ENCODE peak calls at places on chromosomes 7 and 10, in four cellular contexts. T, D, A and X are unnamed samples.

GRCh38 chr7:146656988-146657387 is 540.4 kb downstream of the CNTNAP2 start:
- DNase-seq in T (no peak), D (no peak), A (no peak), X (no peak)

GRCh38 chr7:158549176-158549833 is 38.3 kb downstream of the PTPRN2 start:
- DNase-seq in T (peak; percentile 89), D (peak; percentile 47), A (no peak), X (peak; percentile 21)

GRCh38 chr7:29282819-29283414 is 88.3 kb downstream of the CHN2 start:
- DNase-seq in T (no peak), D (no peak), A (no peak), X (no peak)

GRCh38 chr7:35513828-35514227 is 181.1 kb downstream of the HERPUD2 start:
- DNase-seq in T (no peak), D (no peak), A (no peak), X (no peak)

GRCh38 chr10:73887038-73888015 is 13.0 kb upstream of the CAMK2G start:
- DNase-seq in T (peak; percentile 98), D (peak; percentile 92), A (peak; percentile 59), X (peak; percentile 47)

GRCh38 chr10:127576011-127576410 is 26.9 kb downstream of the NPS start:
- DNase-seq in T (no peak), D (no peak), A (no peak), X (no peak)

GRCh38 chr10:123637326-123637880 is 28.8 kb upstream of the GPR26 start:
- DNase-seq in T (peak; percentile 22), D (no peak), A (no peak), X (no peak)

GRCh38 chr7:80273327-80273726 is 138.7 kb downstream of the GNAI1 start:
- DNase-seq in T (no peak), D (peak; percentile 70), A (no peak), X (no peak)

GRCh38 chr7:32515890-32516550 is 20.7 kb downstream of the AVL9 start:
- DNase-seq in T (no peak), D (no peak), A (no peak), X (peak; percentile 64)

GRCh38 chr7:143263266-143264195 is at the start of gene GSTK1:
- DNase-seq in T (peak; percentile 70), D (peak; percentile 77), A (peak; percentile 94), X (peak; percentile 92)

GRCh38 chr10:120456143-120456625 is 843 bp upstream of the PLPP4 start:
- DNase-seq in T (no peak), D (no peak), A (no peak), X (no peak)

GRCh38 chr7:6226194-6226799 is 46.1 kb downstream of the CYTH3 start:
- DNase-seq in T (peak; percentile 58), D (peak; percentile 31), A (no peak), X (peak; percentile 69)

GRCh38 chr7:121061826-121062582 is 73.5 kb downstream of the CPED1 start:
- DNase-seq in T (no peak), D (no peak), A (no peak), X (no peak)

GRCh38 chr10:86206216-86206615 is 160.4 kb downstream of the GRID1 start:
- DNase-seq in T (no peak), D (no peak), A (no peak), X (no peak)

GRCh38 chr7:94580601-94581000 is 71.0 kb downstream of the CASD1 start:
- DNase-seq in T (no peak), D (no peak), A (no peak), X (no peak)

GRCh38 chr7:54014765-54015164 is 527.4 kb upstream of the VSTM2A start:
- DNase-seq in T (no peak), D (no peak), A (no peak), X (no peak)

GRCh38 chr7:2824678-2825461 is 19.2 kb downstream of the GNA12 start:
- DNase-seq in T (no peak), D (no peak), A (no peak), X (no peak)

GRCh38 chr7:129825005-129825553 is 127.7 kb downstream of the UBE2H start:
- DNase-seq in T (peak; percentile 90), D (peak; percentile 58), A (peak; percentile 95), X (peak; percentile 51)

GRCh38 chr10:34835908-34836558 is 20.9 kb upstream of the PARD3 start:
- DNase-seq in T (no peak), D (no peak), A (no peak), X (no peak)

GRCh38 chr7:73973091-73973490 is 54.9 kb upstream of the ELN start:
- DNase-seq in T (peak; percentile 30), D (no peak), A (no peak), X (no peak)

GRCh38 chr7:158270856-158271413 is 316.7 kb downstream of the PTPRN2 start:
- DNase-seq in T (no peak), D (peak; percentile 10), A (no peak), X (no peak)

GRCh38 chr10:87841215-87841614 is 22.1 kb downstream of the KLLN start:
- DNase-seq in T (no peak), D (no peak), A (no peak), X (peak; percentile 20)

GRCh38 chr10:129494740-129495139 is 27.7 kb downstream of the MGMT start:
- DNase-seq in T (no peak), D (peak; percentile 67), A (no peak), X (no peak)

GRCh38 chr10:129496995-129497394 is 30.0 kb downstream of the MGMT start:
- DNase-seq in T (no peak), D (peak; percentile 66), A (peak; percentile 75), X (no peak)

GRCh38 chr10:129494176-129494575 is 27.1 kb downstream of the MGMT start:
- DNase-seq in T (no peak), D (no peak), A (no peak), X (no peak)

GRCh38 chr10:129498680-129499079 is 31.6 kb downstream of the MGMT start:
- DNase-seq in T (no peak), D (no peak), A (no peak), X (no peak)

GRCh38 chr10:129495697-129496096 is 28.7 kb downstream of the MGMT start:
- DNase-seq in T (no peak), D (no peak), A (peak; percentile 70), X (no peak)
- H3K27ac ChIP-seq in T (no peak overlapping the region), D (no peak overlapping the region), A (no peak overlapping the region), X (no peak overlapping the region)

DNA sequence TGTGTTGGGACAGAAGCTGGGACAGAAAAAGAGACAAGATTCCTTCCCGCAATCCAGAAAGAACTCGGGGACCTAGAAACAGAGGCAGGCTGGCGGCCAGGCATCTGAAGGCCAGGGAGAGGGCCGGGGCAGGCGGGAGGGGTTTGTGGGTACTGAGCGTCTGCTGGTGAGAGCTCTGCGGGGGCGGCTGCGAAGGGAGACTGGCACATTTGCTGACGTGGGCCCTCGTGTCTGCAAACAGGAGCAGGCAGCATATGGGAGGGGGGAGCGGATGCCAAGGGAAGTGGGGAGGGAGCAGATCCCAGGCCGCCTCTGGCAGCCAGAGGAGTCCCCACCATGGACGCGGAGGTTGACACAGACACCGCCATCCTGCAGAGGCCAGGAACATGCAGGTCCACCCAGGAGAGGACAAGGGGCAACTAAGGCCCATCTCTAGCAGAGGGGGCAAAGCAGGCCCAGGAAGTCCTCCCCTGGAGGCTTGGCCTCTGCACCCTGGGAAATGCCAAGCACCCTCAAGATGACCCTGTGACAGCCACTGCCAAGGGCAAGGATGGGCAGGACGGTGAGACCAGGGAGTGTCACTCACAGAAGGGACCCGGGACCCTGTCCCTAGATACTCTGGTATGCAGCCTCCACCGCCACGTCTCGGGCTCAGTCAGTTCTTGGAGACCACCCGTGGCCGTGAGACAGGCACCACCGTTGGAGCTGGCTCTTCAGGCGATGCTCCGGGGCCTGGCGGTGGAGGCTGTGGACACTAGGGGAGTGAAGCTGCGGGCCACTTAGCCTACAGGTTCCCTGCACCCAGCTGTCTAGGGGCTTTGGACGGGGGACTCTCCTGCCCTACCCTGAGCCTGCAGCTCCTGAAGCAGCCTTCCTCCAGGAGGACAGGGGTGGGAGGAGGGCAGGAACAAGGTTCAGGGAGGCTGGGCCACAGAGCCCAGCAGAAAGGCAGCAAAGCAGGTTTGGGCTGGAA is 32.0 kb downstream of the KCNH2 start:
- DNase-seq in T (no peak), D (no peak), A (peak; percentile 97), X (no peak)
- H3K4me1 ChIP-seq in T (no peaks in the 10 kb centered on the region), D (peaks cover 9% of the 10 kb centered on the region), A (no peaks in the 10 kb centered on the region), X (no peaks in the 10 kb centered on the region)

DNA sequence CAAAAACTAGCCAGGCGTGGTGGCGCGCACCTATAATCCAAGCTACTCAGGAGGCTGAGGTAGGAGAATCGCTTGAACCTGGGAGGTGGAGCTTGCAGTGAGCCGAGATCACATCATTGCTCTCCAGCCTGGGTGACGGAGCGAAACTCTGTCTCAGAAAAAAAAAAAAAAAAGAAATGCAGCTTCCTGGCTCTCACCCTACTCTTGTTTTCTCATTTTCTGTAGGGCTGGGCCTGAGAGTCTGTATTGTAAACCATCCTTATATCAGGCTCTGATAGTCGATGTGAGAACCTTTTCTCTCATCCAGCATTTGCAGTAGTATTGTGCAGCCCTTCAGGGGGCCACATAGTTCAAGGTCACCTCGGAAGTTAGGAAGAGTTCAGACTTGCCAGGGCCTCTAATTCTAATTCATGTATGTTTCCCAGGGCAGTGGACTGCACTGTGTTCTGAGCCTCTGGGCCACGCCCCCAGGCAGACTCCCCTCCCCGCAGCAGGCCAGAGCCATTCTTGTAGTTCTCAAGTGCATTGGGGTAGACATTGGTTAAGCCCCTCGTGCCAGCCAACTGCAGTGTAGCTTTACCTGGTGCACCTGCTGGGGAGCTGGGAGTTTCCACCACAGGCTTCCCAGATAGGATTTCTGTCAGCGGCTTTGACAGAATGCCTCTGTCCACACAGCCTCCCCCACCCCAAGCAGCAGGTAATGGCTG is 38.3 kb upstream of the PDCD4 start:
- DNase-seq in T (no peak), D (no peak), A (no peak), X (no peak)
- H3K27ac ChIP-seq in T (no peak overlapping the region), D (no peak overlapping the region), A (no peak overlapping the region), X (no peak overlapping the region)

GRCh38 chr7:139743267-139743966 is 34.4 kb downstream of the HIPK2 start:
- DNase-seq in T (no peak), D (no peak), A (no peak), X (peak; percentile 44)

GRCh38 chr7:139746652-139747051 is 31.1 kb downstream of the HIPK2 start:
- DNase-seq in T (no peak), D (no peak), A (no peak), X (peak; percentile 85)

GRCh38 chr7:139745330-139746143 is 32.3 kb downstream of the HIPK2 start:
- DNase-seq in T (no peak), D (peak; percentile 68), A (peak; percentile 45), X (no peak)

GRCh38 chr7:139743967-139744767 is 33.6 kb downstream of the HIPK2 start:
- DNase-seq in T (no peak), D (no peak), A (no peak), X (no peak)

GRCh38 chr7:139744768-139745250 is 33.0 kb downstream of the HIPK2 start:
- DNase-seq in T (no peak), D (no peak), A (no peak), X (no peak)
- H3K4me1 ChIP-seq in T (peaks cover 24% of the 10 kb centered on the region), D (peaks cover 14% of the 10 kb centered on the region), A (peaks cover 37% of the 10 kb centered on the region), X (peaks cover 7% of the 10 kb centered on the region)